ENCODE peak calls at places on chromosome 1, in nine cellular contexts. F is OCI-LY7, R is GM13976, N is heart left ventricle, C is A549, X is uterus, Q is fibroblast of lung, T is astrocyte of the cerebellum, H is bronchial epithelial cell. U is an unnamed sample.

GRCh38 chr1:230282157-230282556 is 144.0 kb downstream of the PGBD5 start:
- DNase-seq in N (no peak), X (peak; percentile 7), F (peak; percentile 69), Q (no peak), H (no peak), R (no peak), T (no peak), C (no peak), U (no peak)

GRCh38 chr1:191240925-191241324 is 763.3 kb upstream of the BRINP3 start:
- DNase-seq in H (no peak), F (no peak), Q (peak; percentile 18), N (no peak), T (peak; percentile 27), X (no peak), R (no peak), C (no peak), U (no peak)

GRCh38 chr1:71667224-71667623 is 586.4 kb upstream of the ZRANB2 start:
- DNase-seq in Q (peak; percentile 31), H (peak; percentile 15), F (no peak), R (no peak), N (no peak), C (no peak), T (no peak), X (no peak), U (no peak)

GRCh38 chr1:235270625-235271024 is 57.4 kb downstream of the ARID4B start:
- DNase-seq in X (no peak), Q (peak; percentile 69), F (no peak), C (no peak), N (no peak), H (peak; percentile 44), R (no peak), T (peak; percentile 69), U (no peak)

GRCh38 chr1:20837554-20838192 is 50.6 kb upstream of the HP1BP3 start:
- DNase-seq in N (no peak), F (no peak), R (no peak), H (no peak), Q (no peak), T (no peak), X (no peak), C (no peak), U (no peak)

GRCh38 chr1:240914506-240914905 is 302.6 kb upstream of the GREM2 start:
- DNase-seq in Q (no peak), T (no peak), R (no peak), F (no peak), X (no peak), N (no peak), H (no peak), C (no peak), U (no peak)

GRCh38 chr1:90716552-90717355 is at the start of gene BARHL2:
- DNase-seq in T (no peak), C (no peak), F (no peak), R (peak; percentile 28), H (no peak), N (no peak), X (no peak), Q (no peak), U (no peak)

GRCh38 chr1:15038232-15039016 is 115.1 kb upstream of the TMEM51 start:
- DNase-seq in T (no peak), C (peak; percentile 69), F (peak; percentile 73), H (peak; percentile 20), Q (no peak), N (no peak), R (no peak), X (no peak), U (no peak)

GRCh38 chr1:22317920-22318243 is 133.8 kb upstream of the ZBTB40 start:
- DNase-seq in H (no peak), F (no peak), X (no peak), N (no peak), R (no peak), Q (no peak), T (no peak), C (no peak), U (no peak)

GRCh38 chr1:232868793-232869491 is 63.7 kb downstream of the MAP10 start:
- DNase-seq in R (no peak), Q (peak; percentile 97), F (no peak), N (no peak), X (no peak), C (peak; percentile 66), H (peak; percentile 88), T (peak; percentile 96), U (no peak)

GRCh38 chr1:4796161-4796998 is 142.0 kb downstream of the AJAP1 start:
- DNase-seq in F (peak; percentile 89), X (no peak), Q (no peak), R (peak; percentile 61), N (no peak), C (no peak), H (no peak), T (no peak), U (no peak)

GRCh38 chr1:150535511-150536281 is 13.5 kb upstream of the ADAMTSL4 start:
- DNase-seq in R (no peak), H (no peak), X (no peak), T (no peak), F (no peak), Q (peak; percentile 91), C (peak; percentile 50), N (no peak), U (no peak)

GRCh38 chr1:86621286-86621685 is 74.4 kb downstream of the CLCA4 start:
- DNase-seq in T (no peak), Q (no peak), X (no peak), N (no peak), F (peak; percentile 14), R (no peak), C (no peak), H (no peak), U (no peak)
- TF ChIP-seq CTCF in T (no peak), Q (no peak), X (no peak), N (no peak), F (peak; percentile 18), R (no peak), C (no peak), H (no peak), U (no peak)

GRCh38 chr1:2330511-2331199 is 60.7 kb downstream of the MORN1 start:
- DNase-seq in F (no peak), N (no peak), X (peak; percentile 88), Q (peak; percentile 89), T (peak; percentile 75), H (peak; percentile 17), C (no peak), R (no peak), U (no peak)
- TF ChIP-seq CTCF in F (no peak), N (peak; percentile 9), X (no peak), Q (peak; percentile 18), T (peak; percentile 13), H (no peak), C (no peak), R (no peak), U (no peak)

GRCh38 chr1:245571872-245572294 is 417.1 kb downstream of the KIF26B start:
- DNase-seq in R (no peak), C (no peak), Q (no peak), H (no peak), T (no peak), X (no peak), F (no peak), N (no peak), U (no peak)

GRCh38 chr1:245561659-245562234 is 407.0 kb downstream of the KIF26B start:
- DNase-seq in C (no peak), X (no peak), H (no peak), R (no peak), Q (no peak), N (no peak), F (no peak), T (no peak), U (no peak)

GRCh38 chr1:245572709-245573108 is 417.9 kb downstream of the KIF26B start:
- DNase-seq in F (no peak), X (no peak), R (no peak), C (no peak), H (no peak), N (no peak), Q (no peak), T (peak; percentile 27), U (no peak)

GRCh38 chr1:245566952-245567351 is 412.2 kb downstream of the KIF26B start:
- DNase-seq in X (no peak), F (no peak), N (no peak), Q (peak; percentile 56), R (no peak), H (no peak), T (no peak), C (no peak), U (no peak)
- TF ChIP-seq CTCF in X (no peak), F (no peak), N (no peak), Q (no peak), R (no peak), H (no peak), T (no peak), C (no peak), U (no peak)

GRCh38 chr1:223007250-223007649 is 135.8 kb downstream of the TLR5 start:
- DNase-seq in T (peak; percentile 22), C (no peak), Q (peak; percentile 69), N (no peak), X (no peak), F (no peak), R (no peak), H (no peak), U (no peak)

GRCh38 chr1:223000549-223001135 is 142.4 kb downstream of the TLR5 start:
- DNase-seq in R (no peak), T (no peak), X (no peak), C (peak; percentile 5), Q (no peak), F (no peak), H (no peak), N (no peak), U (no peak)

GRCh38 chr1:223006794-223007193 is 136.3 kb downstream of the TLR5 start:
- DNase-seq in X (no peak), Q (no peak), C (no peak), R (no peak), H (no peak), N (no peak), T (no peak), F (no peak), U (no peak)

GRCh38 chr1:223003549-223003948 is 139.5 kb downstream of the TLR5 start:
- DNase-seq in N (no peak), R (no peak), F (no peak), Q (no peak), X (no peak), C (no peak), T (no peak), H (no peak), U (no peak)

DNA sequence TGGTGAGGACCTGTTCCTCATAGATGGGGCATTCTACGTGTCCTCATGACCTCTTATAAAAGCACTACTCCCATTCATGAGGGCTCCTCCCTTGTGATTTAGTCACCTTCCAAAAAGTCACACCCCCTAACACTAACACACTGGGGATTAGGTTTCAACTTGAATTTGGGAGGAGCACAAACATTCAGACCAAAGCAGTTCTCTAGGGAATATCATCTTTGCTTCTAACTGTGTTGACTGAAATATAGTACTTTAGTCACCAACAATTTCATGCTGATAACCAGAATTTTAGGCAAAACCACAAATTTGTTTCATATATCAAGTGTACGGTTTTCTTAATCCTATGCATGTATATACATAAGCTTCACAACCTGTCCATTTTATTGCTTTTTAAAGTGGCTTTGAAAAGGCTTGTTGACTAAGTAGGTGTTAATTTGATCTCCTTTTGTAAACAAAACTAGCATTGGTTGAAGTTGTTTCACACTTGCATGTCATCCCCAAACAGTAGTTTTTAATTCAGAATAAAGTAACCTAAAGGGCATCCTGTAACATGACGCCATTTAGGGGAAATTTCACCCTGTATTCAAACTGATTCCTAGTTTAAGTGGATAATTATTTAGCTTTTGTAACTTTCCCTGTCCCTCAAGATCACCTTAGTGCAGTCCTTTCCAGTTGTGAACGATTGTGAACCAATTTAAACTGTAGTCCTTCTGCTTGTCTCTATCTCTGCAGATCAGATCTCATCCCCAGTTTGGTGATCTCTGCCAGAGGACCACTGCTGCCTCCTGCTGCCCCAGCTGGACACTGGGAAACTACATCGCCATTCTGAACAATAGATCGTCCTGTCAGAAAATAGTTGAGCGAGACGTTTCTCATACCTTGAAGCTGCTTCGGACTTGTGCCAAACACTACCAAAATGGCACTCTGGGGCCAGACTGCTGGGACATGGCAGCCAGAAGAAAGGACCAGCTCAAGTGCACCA is 141.1 kb downstream of the TLR5 start:
- DNase-seq in T (no peak), F (no peak), X (no peak), H (peak; percentile 77), C (peak; percentile 9), N (no peak), Q (no peak), R (no peak), U (no peak)
- TF ChIP-seq CTCF in T (peak; percentile 26), F (no peak), X (no peak), H (no peak), C (peak; percentile 16), N (no peak), Q (peak; percentile 44), R (no peak), U (no peak)

U was measured in neural crest cell.